ENCODE peak calls at places on chromosomes 2 and 18, in six cellular contexts. One of them, this sample, is unnamed.
A peak's percentile ranks its signal among the peaks of the same experiment; 100 is the strongest.

GRCh38 chr2:84029903-84030559 is 429.0 kb downstream of the SUCLG1 start:
- DNase-seq in K562: no peak
- DNase-seq in adipocyte: no peak
- DNase-seq in HCT116: no peak
- DNase-seq in fibroblast of lung: no peak
- DNase-seq in neuronal stem cell: no peak
- DNase-seq in this sample: no peak

GRCh38 chr2:235594041-235594440 is 100.2 kb downstream of the AGAP1 start:
- DNase-seq in K562: peak; percentile 28
- DNase-seq in adipocyte: peak; percentile 91
- DNase-seq in HCT116: peak; percentile 71
- DNase-seq in fibroblast of lung: peak; percentile 82
- DNase-seq in neuronal stem cell: no peak
- DNase-seq in this sample: peak; percentile 75

GRCh38 chr2:133718688-133719201 is 150.5 kb upstream of the NCKAP5 start:
- DNase-seq in K562: no peak
- DNase-seq in adipocyte: peak; percentile 26
- DNase-seq in HCT116: no peak
- DNase-seq in fibroblast of lung: peak; percentile 98
- DNase-seq in neuronal stem cell: no peak
- DNase-seq in this sample: peak; percentile 61

GRCh38 chr2:211085056-211085680 is 528.8 kb downstream of the CPS1 start:
- DNase-seq in K562: peak; percentile 11
- DNase-seq in adipocyte: peak; percentile 85
- DNase-seq in HCT116: peak; percentile 44
- DNase-seq in fibroblast of lung: peak; percentile 15
- DNase-seq in neuronal stem cell: peak; percentile 9
- DNase-seq in this sample: peak; percentile 81

GRCh38 chr2:237913193-237913917 is 53.5 kb upstream of the UBE2F start:
- DNase-seq in K562: no peak
- DNase-seq in adipocyte: no peak
- DNase-seq in HCT116: no peak
- DNase-seq in fibroblast of lung: no peak
- DNase-seq in neuronal stem cell: no peak
- DNase-seq in this sample: no peak

GRCh38 chr2:46056541-46056940 is 240.7 kb upstream of the EPAS1 start:
- DNase-seq in K562: no peak
- DNase-seq in adipocyte: no peak
- DNase-seq in HCT116: no peak
- DNase-seq in fibroblast of lung: no peak
- DNase-seq in neuronal stem cell: no peak
- DNase-seq in this sample: peak; percentile 19

GRCh38 chr18:7666195-7666776 is 99.2 kb downstream of the PTPRM start:
- DNase-seq in K562: no peak
- DNase-seq in adipocyte: no peak
- DNase-seq in HCT116: no peak
- DNase-seq in fibroblast of lung: no peak
- DNase-seq in neuronal stem cell: no peak
- DNase-seq in this sample: no peak

GRCh38 chr18:8778386-8778785 is 73.0 kb downstream of the MTCL1 start:
- DNase-seq in K562: no peak
- DNase-seq in adipocyte: no peak
- DNase-seq in HCT116: no peak
- DNase-seq in fibroblast of lung: no peak
- DNase-seq in neuronal stem cell: no peak
- DNase-seq in this sample: no peak

GRCh38 chr2:232568161-232568560 is 17.7 kb downstream of the EIF4E2 start:
- DNase-seq in K562: no peak
- DNase-seq in adipocyte: peak; percentile 80
- DNase-seq in HCT116: peak; percentile 48
- DNase-seq in fibroblast of lung: peak; percentile 86
- DNase-seq in neuronal stem cell: no peak
- DNase-seq in this sample: peak; percentile 83

GRCh38 chr2:173191601-173192000 is 116.0 kb downstream of the MAP3K20 start:
- DNase-seq in K562: no peak
- DNase-seq in adipocyte: no peak
- DNase-seq in HCT116: no peak
- DNase-seq in fibroblast of lung: peak; percentile 90
- DNase-seq in neuronal stem cell: no peak
- DNase-seq in this sample: peak; percentile 43

GRCh38 chr2:173195100-173195499 is 119.5 kb downstream of the MAP3K20 start:
- DNase-seq in K562: no peak
- DNase-seq in adipocyte: no peak
- DNase-seq in HCT116: no peak
- DNase-seq in fibroblast of lung: no peak
- DNase-seq in neuronal stem cell: no peak
- DNase-seq in this sample: no peak

GRCh38 chr2:173193925-173194324 is 118.3 kb downstream of the MAP3K20 start:
- DNase-seq in K562: no peak
- DNase-seq in adipocyte: peak; percentile 52
- DNase-seq in HCT116: no peak
- DNase-seq in fibroblast of lung: peak; percentile 77
- DNase-seq in neuronal stem cell: no peak
- DNase-seq in this sample: no peak

GRCh38 chr2:173187911-173188788 is 112.5 kb downstream of the MAP3K20 start:
- DNase-seq in K562: peak; percentile 14
- DNase-seq in adipocyte: peak; percentile 71
- DNase-seq in HCT116: no peak
- DNase-seq in fibroblast of lung: peak; percentile 70
- DNase-seq in neuronal stem cell: no peak
- DNase-seq in this sample: peak; percentile 35

GRCh38 chr2:173192071-173192470 is 116.4 kb downstream of the MAP3K20 start:
- DNase-seq in K562: no peak
- DNase-seq in adipocyte: no peak
- DNase-seq in HCT116: no peak
- DNase-seq in fibroblast of lung: no peak
- DNase-seq in neuronal stem cell: no peak
- DNase-seq in this sample: no peak
- H3K9ac ChIP-seq in K562: no peak overlapping the region
- H3K9ac ChIP-seq in adipocyte: no peak overlapping the region
- H3K9ac ChIP-seq in HCT116: no peak overlapping the region
- H3K9ac ChIP-seq in fibroblast of lung: no peak overlapping the region
- H3K9ac ChIP-seq in neuronal stem cell: no peak overlapping the region
- H3K9ac ChIP-seq in this sample: no peak overlapping the region

GRCh38 chr2:218282173-218282991 is 9.9 kb downstream of the TMBIM1 start:
- DNase-seq in K562: no peak
- DNase-seq in adipocyte: no peak
- DNase-seq in HCT116: no peak
- DNase-seq in fibroblast of lung: peak; percentile 77
- DNase-seq in neuronal stem cell: no peak
- DNase-seq in this sample: peak; percentile 96

GRCh38 chr2:218286570-218287459 is 5.5 kb downstream of the TMBIM1 start:
- DNase-seq in K562: peak; percentile 71
- DNase-seq in adipocyte: peak; percentile 97
- DNase-seq in HCT116: peak; percentile 88
- DNase-seq in fibroblast of lung: peak; percentile 97
- DNase-seq in neuronal stem cell: peak; percentile 46
- DNase-seq in this sample: peak; percentile 96

GRCh38 chr2:218284106-218284811 is 8.0 kb downstream of the TMBIM1 start:
- DNase-seq in K562: peak; percentile 33
- DNase-seq in adipocyte: peak; percentile 85
- DNase-seq in HCT116: no peak
- DNase-seq in fibroblast of lung: peak; percentile 82
- DNase-seq in neuronal stem cell: no peak
- DNase-seq in this sample: peak; percentile 89

GRCh38 chr2:218281449-218281848 is 10.9 kb downstream of the TMBIM1 start:
- DNase-seq in K562: no peak
- DNase-seq in adipocyte: no peak
- DNase-seq in HCT116: no peak
- DNase-seq in fibroblast of lung: peak; percentile 30
- DNase-seq in neuronal stem cell: no peak
- DNase-seq in this sample: peak; percentile 42

DNA sequence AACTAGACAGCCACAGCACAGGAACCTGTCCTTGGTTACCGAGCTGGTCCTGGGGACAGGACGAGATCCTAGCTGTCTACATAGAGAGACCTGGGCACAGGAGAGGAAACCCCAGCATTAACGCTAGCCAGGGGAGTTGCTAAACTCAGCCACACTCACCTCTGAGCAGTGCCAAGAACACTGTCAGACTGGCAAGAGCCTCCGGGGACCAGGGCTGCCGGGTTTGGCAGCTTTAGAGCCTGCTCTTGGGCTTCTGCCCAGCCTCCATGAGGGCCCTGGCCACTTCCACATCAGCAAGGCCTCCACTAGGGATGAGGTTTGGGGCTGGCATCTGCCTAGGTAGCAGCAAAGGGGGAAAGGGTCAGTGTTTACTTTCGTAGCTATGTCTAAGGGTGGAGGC is 6.7 kb downstream of the TMBIM1 start:
- DNase-seq in K562: no peak
- DNase-seq in adipocyte: peak; percentile 61
- DNase-seq in HCT116: no peak
- DNase-seq in fibroblast of lung: peak; percentile 62
- DNase-seq in neuronal stem cell: no peak
- DNase-seq in this sample: peak; percentile 52
- H3K9ac ChIP-seq in K562: peak overlapping the region; percentile 72
- H3K9ac ChIP-seq in adipocyte: peak overlapping the region; percentile 98
- H3K9ac ChIP-seq in HCT116: peak overlapping the region; percentile 78
- H3K9ac ChIP-seq in fibroblast of lung: peak overlapping the region; percentile 29
- H3K9ac ChIP-seq in neuronal stem cell: no peak overlapping the region
- H3K9ac ChIP-seq in this sample: peak overlapping the region; percentile 79

GRCh38 chr2:85213404-85213803 is 80.2 kb downstream of the TCF7L1 start:
- DNase-seq in K562: no peak
- DNase-seq in adipocyte: no peak
- DNase-seq in HCT116: no peak
- DNase-seq in fibroblast of lung: no peak
- DNase-seq in neuronal stem cell: no peak
- DNase-seq in this sample: no peak

GRCh38 chr2:85213893-85214512 is 80.8 kb downstream of the TCF7L1 start:
- DNase-seq in K562: no peak
- DNase-seq in adipocyte: no peak
- DNase-seq in HCT116: no peak
- DNase-seq in fibroblast of lung: no peak
- DNase-seq in neuronal stem cell: no peak
- DNase-seq in this sample: no peak

GRCh38 chr2:85216927-85217326 is 83.7 kb downstream of the TCF7L1 start:
- DNase-seq in K562: no peak
- DNase-seq in adipocyte: no peak
- DNase-seq in HCT116: no peak
- DNase-seq in fibroblast of lung: no peak
- DNase-seq in neuronal stem cell: no peak
- DNase-seq in this sample: no peak

GRCh38 chr2:85215074-85216050 is 82.2 kb downstream of the TCF7L1 start:
- DNase-seq in K562: no peak
- DNase-seq in adipocyte: peak; percentile 96
- DNase-seq in HCT116: no peak
- DNase-seq in fibroblast of lung: peak; percentile 94
- DNase-seq in neuronal stem cell: no peak
- DNase-seq in this sample: no peak

DNA sequence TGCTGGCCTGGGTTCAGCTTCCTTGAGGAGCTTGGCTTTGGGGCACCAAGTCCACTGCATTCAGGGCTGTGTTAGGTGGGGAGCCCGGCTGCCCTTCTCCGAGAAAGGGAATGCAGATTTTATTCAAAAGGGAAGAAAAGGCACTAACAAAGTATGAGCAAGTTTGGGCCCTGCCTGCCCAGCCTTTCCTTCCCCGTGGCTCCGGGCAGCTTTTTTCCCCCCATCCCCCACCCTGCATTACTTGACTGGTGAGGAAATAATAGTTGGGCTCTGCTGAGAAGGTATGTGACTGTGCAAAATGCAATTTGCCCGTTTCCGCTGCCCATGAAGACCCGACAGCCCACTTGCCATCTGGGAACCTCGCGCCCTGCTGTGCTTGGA is 82.8 kb downstream of the TCF7L1 start:
- DNase-seq in K562: no peak
- DNase-seq in adipocyte: no peak
- DNase-seq in HCT116: no peak
- DNase-seq in fibroblast of lung: no peak
- DNase-seq in neuronal stem cell: no peak
- DNase-seq in this sample: no peak
- H3K9ac ChIP-seq in K562: no peak overlapping the region
- H3K9ac ChIP-seq in adipocyte: no peak overlapping the region
- H3K9ac ChIP-seq in HCT116: no peak overlapping the region
- H3K9ac ChIP-seq in fibroblast of lung: peak overlapping the region; percentile 27
- H3K9ac ChIP-seq in neuronal stem cell: no peak overlapping the region
- H3K9ac ChIP-seq in this sample: no peak overlapping the region

DNA sequence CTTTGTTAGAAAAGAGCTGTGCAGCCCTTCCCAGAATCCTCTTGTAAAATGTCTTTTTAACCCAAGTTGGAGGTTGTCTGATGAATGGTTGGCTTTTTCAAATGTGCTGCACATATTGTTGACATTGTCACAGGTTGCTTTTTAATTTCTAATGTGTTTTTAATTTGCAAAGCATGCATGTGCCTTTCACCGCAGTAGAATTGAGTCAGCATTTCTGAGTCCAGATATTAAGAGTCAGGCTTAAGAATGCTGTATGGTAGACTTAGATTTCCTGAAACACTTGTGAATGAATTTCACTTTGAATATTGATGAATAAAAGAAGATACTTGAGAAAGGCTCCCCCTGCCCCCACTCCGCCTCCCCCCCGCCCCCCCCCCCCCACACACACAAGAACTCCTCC is 120.9 kb downstream of the GREB1L start:
- DNase-seq in K562: no peak
- DNase-seq in adipocyte: peak; percentile 28
- DNase-seq in HCT116: no peak
- DNase-seq in fibroblast of lung: peak; percentile 25
- DNase-seq in neuronal stem cell: no peak
- DNase-seq in this sample: no peak
- H3K9ac ChIP-seq in K562: no peak overlapping the region
- H3K9ac ChIP-seq in adipocyte: peak overlapping the region; percentile 13
- H3K9ac ChIP-seq in HCT116: no peak overlapping the region
- H3K9ac ChIP-seq in fibroblast of lung: no peak overlapping the region
- H3K9ac ChIP-seq in neuronal stem cell: no peak overlapping the region
- H3K9ac ChIP-seq in this sample: no peak overlapping the region

DNA sequence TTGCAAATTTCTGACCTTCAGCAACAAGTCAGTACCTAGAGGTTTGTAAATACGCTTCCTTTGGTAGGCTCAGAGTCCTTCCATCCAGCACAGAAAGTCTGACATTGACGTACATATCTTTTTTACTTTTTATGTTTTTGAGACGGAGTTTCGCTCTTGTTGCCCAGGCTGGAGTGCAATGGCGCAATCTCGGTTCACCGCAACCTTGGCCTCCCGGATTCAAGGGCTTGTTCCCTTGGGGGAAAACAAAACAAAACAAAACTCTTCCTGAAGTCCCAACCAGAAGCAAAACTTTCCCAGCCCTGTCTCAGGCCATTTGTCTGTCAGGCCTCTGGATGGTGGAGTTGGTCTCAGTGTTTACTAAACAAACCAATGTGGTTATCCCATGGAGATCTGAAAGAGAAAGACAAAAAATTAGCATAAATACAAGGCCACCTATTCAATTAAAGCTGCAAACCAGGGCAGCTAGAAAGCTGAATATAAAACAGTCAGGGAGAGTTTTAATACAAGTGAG is 29.6 kb upstream of the ATL2 start:
- DNase-seq in K562: no peak
- DNase-seq in adipocyte: no peak
- DNase-seq in HCT116: no peak
- DNase-seq in fibroblast of lung: no peak
- DNase-seq in neuronal stem cell: no peak
- DNase-seq in this sample: no peak
- H3K9ac ChIP-seq in K562: no peak overlapping the region
- H3K9ac ChIP-seq in adipocyte: no peak overlapping the region
- H3K9ac ChIP-seq in HCT116: no peak overlapping the region
- H3K9ac ChIP-seq in fibroblast of lung: no peak overlapping the region
- H3K9ac ChIP-seq in neuronal stem cell: no peak overlapping the region
- H3K9ac ChIP-seq in this sample: no peak overlapping the region